ENCODE peak calls at places on chromosomes 13 and 19, in six cellular contexts. One of them, this sample, is unnamed.

GRCh38 chr19:18085702-18086457 is 854 bp downstream of the IL12RB1 start:
- DNase-seq in body of pancreas: no peak
- DNase-seq in psoas muscle: no peak
- DNase-seq in AG09309: no peak
- DNase-seq in lower leg skin: no peak
- DNase-seq in tibial artery: no peak
- DNase-seq in this sample: no peak

GRCh38 chr19:1424182-1424955 is 13.8 kb upstream of the RPS15 start:
- DNase-seq in AG09309: no peak
- DNase-seq in lower leg skin: no peak
- DNase-seq in body of pancreas: no peak
- DNase-seq in tibial artery: no peak
- DNase-seq in psoas muscle: no peak
- DNase-seq in this sample: no peak

GRCh38 chr19:11612816-11613511 is 15.7 kb downstream of the ZNF627 start:
- DNase-seq in lower leg skin: no peak
- DNase-seq in body of pancreas: no peak
- DNase-seq in tibial artery: no peak
- DNase-seq in AG09309: no peak
- DNase-seq in psoas muscle: no peak
- DNase-seq in this sample: no peak

GRCh38 chr13:95480131-95480545 is 72.4 kb upstream of the CLDN10 start:
- DNase-seq in lower leg skin: peak; percentile 23
- DNase-seq in AG09309: no peak
- DNase-seq in tibial artery: peak; percentile 58
- DNase-seq in psoas muscle: peak; percentile 54
- DNase-seq in body of pancreas: no peak
- DNase-seq in this sample: no peak

GRCh38 chr13:51793570-51794273 is 10.2 kb downstream of the DHRS12 start:
- DNase-seq in psoas muscle: no peak
- DNase-seq in body of pancreas: peak; percentile 68
- DNase-seq in tibial artery: no peak
- DNase-seq in AG09309: no peak
- DNase-seq in lower leg skin: no peak
- DNase-seq in this sample: peak; percentile 47

GRCh38 chr19:10421240-10421948 is 1.1 kb downstream of the PDE4A start:
- DNase-seq in psoas muscle: no peak
- DNase-seq in body of pancreas: no peak
- DNase-seq in tibial artery: no peak
- DNase-seq in AG09309: no peak
- DNase-seq in lower leg skin: no peak
- DNase-seq in this sample: no peak

GRCh38 chr19:52646571-52647222 is 8.5 kb upstream of the ZNF83 start:
- DNase-seq in psoas muscle: no peak
- DNase-seq in lower leg skin: no peak
- DNase-seq in AG09309: no peak
- DNase-seq in tibial artery: no peak
- DNase-seq in body of pancreas: no peak
- DNase-seq in this sample: no peak

GRCh38 chr13:98220188-98220765 is 43.2 kb upstream of the RNF113B start:
- DNase-seq in psoas muscle: no peak
- DNase-seq in body of pancreas: peak; percentile 48
- DNase-seq in lower leg skin: no peak
- DNase-seq in tibial artery: no peak
- DNase-seq in AG09309: no peak
- DNase-seq in this sample: no peak

GRCh38 chr13:113842336-113843062 is 21.4 kb downstream of the GAS6 start:
- DNase-seq in body of pancreas: peak; percentile 5
- DNase-seq in AG09309: no peak
- DNase-seq in lower leg skin: no peak
- DNase-seq in tibial artery: no peak
- DNase-seq in psoas muscle: peak; percentile 45
- DNase-seq in this sample: no peak

GRCh38 chr19:17332677-17333581 is 1.7 kb downstream of the ANO8 start:
- DNase-seq in psoas muscle: no peak
- DNase-seq in tibial artery: no peak
- DNase-seq in lower leg skin: no peak
- DNase-seq in body of pancreas: no peak
- DNase-seq in AG09309: no peak
- DNase-seq in this sample: no peak

GRCh38 chr19:3665681-3666544 is 34.4 kb downstream of the PIP5K1C start:
- DNase-seq in tibial artery: peak; percentile 50
- DNase-seq in lower leg skin: no peak
- DNase-seq in body of pancreas: peak; percentile 74
- DNase-seq in AG09309: no peak
- DNase-seq in psoas muscle: peak; percentile 84
- DNase-seq in this sample: peak; percentile 68

GRCh38 chr13:20118268-20119140 is 42.3 kb downstream of the GJA3 start:
- DNase-seq in tibial artery: no peak
- DNase-seq in lower leg skin: no peak
- DNase-seq in psoas muscle: peak; percentile 64
- DNase-seq in body of pancreas: peak; percentile 75
- DNase-seq in AG09309: no peak
- DNase-seq in this sample: no peak

GRCh38 chr13:108629353-108629752 is at the start of gene MYO16:
- DNase-seq in tibial artery: no peak
- DNase-seq in psoas muscle: no peak
- DNase-seq in AG09309: no peak
- DNase-seq in lower leg skin: no peak
- DNase-seq in body of pancreas: no peak
- DNase-seq in this sample: no peak

GRCh38 chr13:49782784-49783183 is 9.7 kb downstream of the KPNA3 start:
- DNase-seq in tibial artery: no peak
- DNase-seq in AG09309: no peak
- DNase-seq in body of pancreas: no peak
- DNase-seq in psoas muscle: no peak
- DNase-seq in lower leg skin: no peak
- DNase-seq in this sample: no peak

GRCh38 chr19:49362926-49363264 is 679 bp upstream of the TEAD2 start:
- DNase-seq in body of pancreas: peak; percentile 61
- DNase-seq in AG09309: no peak
- DNase-seq in lower leg skin: no peak
- DNase-seq in tibial artery: peak; percentile 52
- DNase-seq in psoas muscle: peak; percentile 68
- DNase-seq in this sample: no peak

GRCh38 chr19:4014541-4015491 is 7.3 kb downstream of the PIAS4 start:
- DNase-seq in body of pancreas: peak; percentile 41
- DNase-seq in lower leg skin: no peak
- DNase-seq in tibial artery: no peak
- DNase-seq in psoas muscle: peak; percentile 74
- DNase-seq in AG09309: no peak
- DNase-seq in this sample: no peak

GRCh38 chr19:41587101-41587837 is 11.3 kb downstream of the CEACAM21 start:
- DNase-seq in tibial artery: no peak
- DNase-seq in body of pancreas: no peak
- DNase-seq in psoas muscle: no peak
- DNase-seq in lower leg skin: no peak
- DNase-seq in AG09309: no peak
- DNase-seq in this sample: no peak

GRCh38 chr19:41587838-41588210 is 11.9 kb downstream of the CEACAM21 start:
- DNase-seq in AG09309: no peak
- DNase-seq in tibial artery: no peak
- DNase-seq in body of pancreas: no peak
- DNase-seq in lower leg skin: no peak
- DNase-seq in psoas muscle: no peak
- DNase-seq in this sample: no peak

GRCh38 chr19:41588497-41589209 is 12.7 kb downstream of the CEACAM21 start:
- DNase-seq in AG09309: no peak
- DNase-seq in psoas muscle: no peak
- DNase-seq in body of pancreas: peak; percentile 39
- DNase-seq in tibial artery: no peak
- DNase-seq in lower leg skin: no peak
- DNase-seq in this sample: no peak

GRCh38 chr19:41590945-41591344 is 15.0 kb downstream of the CEACAM21 start:
- DNase-seq in AG09309: no peak
- DNase-seq in psoas muscle: no peak
- DNase-seq in lower leg skin: no peak
- DNase-seq in tibial artery: no peak
- DNase-seq in body of pancreas: no peak
- DNase-seq in this sample: no peak

GRCh38 chr19:41589371-41589770 is 13.4 kb downstream of the CEACAM21 start:
- DNase-seq in AG09309: no peak
- DNase-seq in psoas muscle: no peak
- DNase-seq in tibial artery: no peak
- DNase-seq in body of pancreas: no peak
- DNase-seq in lower leg skin: no peak
- DNase-seq in this sample: no peak
- TF ChIP-seq CTCF in AG09309: no peak
- TF ChIP-seq CTCF in psoas muscle: no peak
- TF ChIP-seq CTCF in tibial artery: no peak
- TF ChIP-seq CTCF in body of pancreas: no peak
- TF ChIP-seq CTCF in lower leg skin: no peak
- TF ChIP-seq CTCF in this sample: no peak

DNA sequence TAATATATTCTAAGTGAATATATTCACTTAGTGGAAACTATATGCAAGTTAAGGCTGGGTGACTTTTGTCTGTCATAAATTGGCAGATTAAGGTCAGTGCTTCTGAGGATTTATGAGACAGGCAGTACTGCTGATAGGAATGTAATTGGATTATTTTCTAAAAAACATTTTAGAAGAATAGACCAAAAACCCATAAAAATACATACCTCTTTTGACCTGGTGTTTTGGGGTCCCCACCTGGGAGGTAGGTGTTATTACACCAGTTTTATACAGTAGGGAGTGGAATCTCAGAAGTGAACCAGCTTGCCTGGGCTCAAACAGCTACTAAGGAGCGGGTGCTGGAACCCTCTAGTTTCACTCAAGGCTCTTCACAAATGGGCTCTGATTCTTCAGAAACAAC is 25.3 kb downstream of the COG3 start:
- DNase-seq in tibial artery: no peak
- DNase-seq in AG09309: no peak
- DNase-seq in body of pancreas: no peak
- DNase-seq in lower leg skin: no peak
- DNase-seq in psoas muscle: no peak
- DNase-seq in this sample: no peak
- TF ChIP-seq CTCF in tibial artery: no peak
- TF ChIP-seq CTCF in AG09309: no peak
- TF ChIP-seq CTCF in body of pancreas: peak; percentile 36
- TF ChIP-seq CTCF in lower leg skin: no peak
- TF ChIP-seq CTCF in psoas muscle: peak; percentile 20
- TF ChIP-seq CTCF in this sample: no peak

GRCh38 chr19:15464394-15465385 is at the start of gene RASAL3:
- DNase-seq in psoas muscle: peak; percentile 57
- DNase-seq in body of pancreas: no peak
- DNase-seq in lower leg skin: no peak
- DNase-seq in tibial artery: no peak
- DNase-seq in AG09309: no peak
- DNase-seq in this sample: no peak

GRCh38 chr19:15457701-15458484 is 6.5 kb downstream of the RASAL3 start:
- DNase-seq in tibial artery: no peak
- DNase-seq in body of pancreas: no peak
- DNase-seq in psoas muscle: no peak
- DNase-seq in AG09309: no peak
- DNase-seq in lower leg skin: no peak
- DNase-seq in this sample: no peak

GRCh38 chr19:15456871-15457700 is 7.3 kb downstream of the RASAL3 start:
- DNase-seq in psoas muscle: no peak
- DNase-seq in lower leg skin: peak; percentile 31
- DNase-seq in tibial artery: no peak
- DNase-seq in body of pancreas: peak; percentile 60
- DNase-seq in AG09309: no peak
- DNase-seq in this sample: no peak

GRCh38 chr19:15463865-15464371 is 426 bp downstream of the RASAL3 start:
- DNase-seq in AG09309: no peak
- DNase-seq in body of pancreas: no peak
- DNase-seq in psoas muscle: peak; percentile 54
- DNase-seq in lower leg skin: no peak
- DNase-seq in tibial artery: no peak
- DNase-seq in this sample: no peak

GRCh38 chr19:15461694-15462093 is 2.6 kb downstream of the RASAL3 start:
- DNase-seq in psoas muscle: no peak
- DNase-seq in lower leg skin: no peak
- DNase-seq in body of pancreas: no peak
- DNase-seq in tibial artery: no peak
- DNase-seq in AG09309: no peak
- DNase-seq in this sample: no peak
- TF ChIP-seq CTCF in psoas muscle: no peak
- TF ChIP-seq CTCF in lower leg skin: no peak
- TF ChIP-seq CTCF in body of pancreas: no peak
- TF ChIP-seq CTCF in tibial artery: no peak
- TF ChIP-seq CTCF in AG09309: no peak
- TF ChIP-seq CTCF in this sample: no peak

GRCh38 chr19:40661616-40662015 is 28.8 kb downstream of the NUMBL start:
- DNase-seq in psoas muscle: no peak
- DNase-seq in AG09309: no peak
- DNase-seq in tibial artery: no peak
- DNase-seq in lower leg skin: no peak
- DNase-seq in body of pancreas: no peak
- DNase-seq in this sample: no peak

GRCh38 chr19:40666803-40667438 is 23.5 kb downstream of the NUMBL start:
- DNase-seq in AG09309: no peak
- DNase-seq in tibial artery: no peak
- DNase-seq in lower leg skin: no peak
- DNase-seq in psoas muscle: no peak
- DNase-seq in body of pancreas: no peak
- DNase-seq in this sample: no peak

GRCh38 chr19:40659566-40659965 is 30.9 kb downstream of the NUMBL start:
- DNase-seq in AG09309: no peak
- DNase-seq in lower leg skin: peak; percentile 36
- DNase-seq in psoas muscle: peak; percentile 50
- DNase-seq in tibial artery: peak; percentile 63
- DNase-seq in body of pancreas: no peak
- DNase-seq in this sample: no peak

GRCh38 chr19:40663712-40664692 is 26.4 kb downstream of the NUMBL start:
- DNase-seq in AG09309: no peak
- DNase-seq in psoas muscle: no peak
- DNase-seq in tibial artery: no peak
- DNase-seq in body of pancreas: no peak
- DNase-seq in lower leg skin: no peak
- DNase-seq in this sample: peak; percentile 36

GRCh38 chr19:40662925-40663711 is 27.3 kb downstream of the NUMBL start:
- DNase-seq in AG09309: no peak
- DNase-seq in tibial artery: peak; percentile 90
- DNase-seq in lower leg skin: peak; percentile 84
- DNase-seq in body of pancreas: peak; percentile 93
- DNase-seq in psoas muscle: peak; percentile 95
- DNase-seq in this sample: peak; percentile 85
- TF ChIP-seq CTCF in AG09309: peak; percentile 86
- TF ChIP-seq CTCF in tibial artery: peak; percentile 97
- TF ChIP-seq CTCF in lower leg skin: no peak
- TF ChIP-seq CTCF in body of pancreas: peak; percentile 99
- TF ChIP-seq CTCF in psoas muscle: no peak
- TF ChIP-seq CTCF in this sample: no peak

GRCh38 chr13:110801044-110801443 is 87.5 kb downstream of the ING1 start:
- DNase-seq in AG09309: no peak
- DNase-seq in psoas muscle: no peak
- DNase-seq in tibial artery: no peak
- DNase-seq in body of pancreas: no peak
- DNase-seq in lower leg skin: no peak
- DNase-seq in this sample: no peak
- TF ChIP-seq CTCF in AG09309: no peak
- TF ChIP-seq CTCF in psoas muscle: no peak
- TF ChIP-seq CTCF in tibial artery: no peak
- TF ChIP-seq CTCF in body of pancreas: no peak
- TF ChIP-seq CTCF in lower leg skin: no peak
- TF ChIP-seq CTCF in this sample: no peak

This sample was measured in omental fat pad.